ENCODE peak calls at places on chromosomes 4 and X, in five cellular contexts. X is NCI-H1092 treated with DMSO at 0.1 percent for 48 hours; F is cardiac fibroblast; H is effector memory CD8-positive, alpha-beta T cell; N is nucleus accumbens. Q is an unnamed sample.

GRCh38 chrX:100409316-100410082 is 574 bp downstream of the PCDH19 start:
- DNase-seq in F (peak), N (no peak), H (no peak), X (no peak), Q (no peak)

GRCh38 chr4:123783091-123783765 is 386.6 kb downstream of the SPRY1 start:
- DNase-seq in X (no peak), N (no peak), F (peak), H (no peak), Q (no peak)

GRCh38 chrX:97743014-97743413 is 859.3 kb downstream of the RPA4 start:
- DNase-seq in X (no peak), N (no peak), H (no peak), F (no peak), Q (no peak)

GRCh38 chr4:173073939-173074500 is 94.6 kb upstream of the GALNT7 start:
- DNase-seq in F (no peak), H (no peak), N (no peak), X (no peak), Q (no peak)

GRCh38 chr4:53974561-53974960 is 89.8 kb downstream of the CHIC2 start:
- DNase-seq in F (peak), X (no peak), H (no peak), N (no peak), Q (no peak)

GRCh38 chr4:173761236-173761635 is 231.2 kb upstream of the HAND2 start:
- DNase-seq in F (no peak), X (no peak), N (no peak), H (no peak), Q (no peak)

GRCh38 chrX:140715787-140716186 is 6.2 kb downstream of the LINC00632 start:
- DNase-seq in H (no peak), N (no peak), F (no peak), X (no peak), Q (no peak)

GRCh38 chr4:88457307-88458090 is 580 bp downstream of the HERC5 start:
- DNase-seq in X (no peak), N (peak), H (peak), F (peak), Q (no peak)

GRCh38 chr4:128906581-128906980 is 97.1 kb downstream of the JADE1 start:
- DNase-seq in N (no peak), H (no peak), F (no peak), X (no peak), Q (no peak)

GRCh38 chrX:140764401-140764919 is 54.9 kb downstream of the LINC00632 start:
- DNase-seq in X (peak), F (peak), H (no peak), N (peak), Q (no peak)

GRCh38 chr4:8556341-8557150 is 23.6 kb upstream of the GPR78 start:
- DNase-seq in N (no peak), H (no peak), X (no peak), F (no peak), Q (no peak)

GRCh38 chr4:172141025-172141424 is 327.8 kb downstream of the GALNTL6 start:
- DNase-seq in X (no peak), N (no peak), F (no peak), H (no peak), Q (no peak)

GRCh38 chr4:109554971-109555370 is 5.1 kb upstream of the MCUB start:
- DNase-seq in H (no peak), X (no peak), N (no peak), F (peak), Q (no peak)

GRCh38 chr4:1305781-1306455 is 16.2 kb downstream of the MAEA start:
- DNase-seq in H (no peak), N (no peak), F (no peak), X (no peak), Q (no peak)

GRCh38 chr4:2045518-2045951 is 13.6 kb upstream of the NAT8L start:
- DNase-seq in N (no peak), H (no peak), F (no peak), X (no peak), Q (peak)

GRCh38 chrX:73831500-73831899 is 268.5 kb downstream of the CHIC1 start:
- DNase-seq in X (no peak), N (no peak), H (no peak), F (no peak), Q (no peak)

GRCh38 chr4:54547299-54548097 is 110.3 kb upstream of the KIT start:
- DNase-seq in N (no peak), F (no peak), H (no peak), X (peak), Q (no peak)

GRCh38 chr4:168803727-168804126 is 206.3 kb downstream of the CBR4 start:
- DNase-seq in F (peak), X (no peak), N (no peak), H (no peak), Q (no peak)

GRCh38 chr4:99404595-99405287 is 30.4 kb downstream of the ADH7 start:
- DNase-seq in H (no peak), F (peak), N (no peak), X (no peak), Q (no peak)

GRCh38 chr4:165630671-165631070 is 242.4 kb upstream of the TLL1 start:
- DNase-seq in F (no peak), H (no peak), N (no peak), X (no peak), Q (no peak)

GRCh38 chrX:36787787-36788186 is 220.4 kb upstream of the FAM47C start:
- DNase-seq in X (no peak), H (no peak), N (no peak), F (no peak), Q (peak)

GRCh38 chrX:15877380-15877779 is 22.8 kb upstream of the AP1S2 start:
- DNase-seq in H (no peak), X (no peak), N (no peak), F (peak), Q (no peak)

GRCh38 chrX:10467793-10468192 is 152.6 kb downstream of the MID1 start:
- DNase-seq in N (no peak), X (no peak), H (no peak), F (peak), Q (no peak)

GRCh38 chr4:23022032-23022431 is 329.3 kb downstream of the GBA3 start:
- DNase-seq in X (no peak), F (peak), H (no peak), N (no peak), Q (no peak)

GRCh38 chrX:16487620-16488380 is 162.2 kb upstream of the S100G start:
- DNase-seq in F (no peak), H (no peak), X (no peak), N (no peak), Q (no peak)

GRCh38 chr4:80678413-80678812 is 342.9 kb downstream of the CFAP299 start:
- DNase-seq in F (no peak), X (no peak), N (no peak), H (no peak), Q (no peak)

GRCh38 chr4:183971938-183972490 is 66.9 kb downstream of the STOX2 start:
- DNase-seq in N (peak), X (no peak), F (peak), H (no peak), Q (no peak)

GRCh38 chr4:95091272-95091671 is 333.5 kb downstream of the BMPR1B start:
- DNase-seq in F (no peak), N (no peak), H (no peak), X (no peak), Q (no peak)

GRCh38 chr4:90842960-90843359 is 715.8 kb downstream of the CCSER1 start:
- DNase-seq in H (no peak), N (no peak), F (no peak), X (no peak), Q (no peak)

GRCh38 chr4:159105761-159106243 is 2.9 kb downstream of the RAPGEF2 start:
- DNase-seq in X (no peak), N (peak), F (peak), H (no peak), Q (no peak)

GRCh38 chrX:118685393-118685792 is 42.0 kb upstream of the IL13RA1 start:
- DNase-seq in H (no peak), X (no peak), F (no peak), N (no peak), Q (no peak)

GRCh38 chr4:23006756-23007155 is 314.0 kb downstream of the GBA3 start:
- DNase-seq in N (no peak), X (no peak), H (no peak), F (no peak), Q (no peak)

GRCh38 chr4:86831262-86832090 is 17.7 kb downstream of the SLC10A6 start:
- DNase-seq in X (no peak), F (peak), H (no peak), N (no peak), Q (no peak)

GRCh38 chr4:16667464-16667863 is 231.0 kb downstream of the LDB2 start:
- DNase-seq in X (no peak), H (no peak), F (peak), N (no peak), Q (no peak)

GRCh38 chr4:95061220-95061619 is 303.5 kb downstream of the BMPR1B start:
- DNase-seq in X (no peak), F (peak), H (no peak), N (no peak), Q (no peak)

GRCh38 chr4:99506781-99507180 is 4.0 kb upstream of the C4orf17 start:
- DNase-seq in X (no peak), N (no peak), H (no peak), F (peak), Q (no peak)

Q was measured in vagina.